ENCODE peak calls at places on chromosomes 16 and 17, in five cellular contexts. T is IMR-90, E is endothelial cell, X is GM13976, A is tibial artery. I is an unnamed sample.

GRCh38 chr17:28716740-28717577 is 709 bp downstream of the RAB34 start:
- DNase-seq in T (peak; percentile 19), E (peak; percentile 44), X (no peak), A (no peak), I (no peak)

GRCh38 chr16:57316390-57317017 is 32.0 kb upstream of the PLLP start:
- DNase-seq in T (peak; percentile 89), E (no peak), X (no peak), A (peak; percentile 71), I (no peak)

GRCh38 chr17:53141731-53142130 is 681.0 kb upstream of the KIF2B start:
- DNase-seq in T (no peak), E (no peak), X (no peak), A (no peak), I (no peak)

GRCh38 chr17:44314869-44315661 is 6.7 kb downstream of the RUNDC3A start:
- DNase-seq in T (no peak), E (peak; percentile 54), X (peak; percentile 83), A (no peak), I (peak; percentile 70)

GRCh38 chr16:53546988-53547391 is 44.0 kb upstream of the AKTIP start:
- DNase-seq in T (peak; percentile 13), E (peak; percentile 23), X (no peak), A (no peak), I (no peak)

GRCh38 chr16:58000706-58001676 is at the start of gene USB1:
- DNase-seq in T (peak; percentile 73), E (peak; percentile 91), X (peak; percentile 98), A (peak; percentile 75), I (peak; percentile 98)

GRCh38 chr17:55157165-55157564 is 107.6 kb upstream of the HLF start:
- DNase-seq in T (peak; percentile 53), E (no peak), X (no peak), A (no peak), I (no peak)

GRCh38 chr17:76356803-76357456 is 3.2 kb upstream of the PRPSAP1 start:
- DNase-seq in T (no peak), E (no peak), X (no peak), A (no peak), I (no peak)

GRCh38 chr16:12120331-12120981 is 143.9 kb downstream of the SNX29 start:
- DNase-seq in T (peak; percentile 84), E (no peak), X (no peak), A (peak; percentile 45), I (no peak)

I was measured in GM10248.